ENCODE peak calls at places on chromosomes 7 and 10, in eight cellular contexts. F is CD8-positive, alpha-beta T cell; X is fibroblast of lung; W is IMR-90; T is sigmoid colon; N is left ventricle myocardium inferior; L is heart left ventricle; V is cardiac muscle cell. E is an unnamed sample.

GRCh38 chr10:75935650-75936400 is 504.4 kb downstream of the LRMDA start:
- DNase-seq in F (no peak), X (no peak), W (no peak), T (no peak), N (no peak), L (no peak), V (no peak), E (no peak)

GRCh38 chr7:134831862-134832261 is 52.4 kb downstream of the CALD1 start:
- DNase-seq in F (no peak), X (no peak), W (no peak), T (peak), N (peak), L (peak), V (peak), E (peak)

GRCh38 chr7:1617957-1618356 is 48.1 kb upstream of the PSMG3 start:
- DNase-seq in F (no peak), X (no peak), W (no peak), T (no peak), N (no peak), L (no peak), V (no peak), E (no peak)

GRCh38 chr7:42831051-42831952 is 80.6 kb downstream of the C7orf25 start:
- DNase-seq in F (no peak), X (peak), W (peak), T (peak), N (peak), L (peak), V (peak), E (peak)

GRCh38 chr7:2953588-2954407 is 89.9 kb downstream of the CARD11 start:
- DNase-seq in F (peak), X (no peak), W (no peak), T (peak), N (no peak), L (no peak), V (no peak), E (no peak)

GRCh38 chr7:157010588-157011332 is at the start of gene MNX1:
- DNase-seq in F (peak), X (peak), W (no peak), T (no peak), N (peak), L (no peak), V (no peak), E (no peak)

GRCh38 chr10:50362547-50363125 is 111.3 kb upstream of the ASAH2 start:
- DNase-seq in F (no peak), X (no peak), W (peak), T (no peak), N (no peak), L (no peak), V (no peak), E (no peak)

GRCh38 chr7:7969306-7970112 is 913 bp downstream of the GLCCI1 start:
- DNase-seq in F (peak), X (peak), W (peak), T (peak), N (peak), L (peak), V (peak), E (peak)

GRCh38 chr7:98836811-98837631 is 32.8 kb downstream of the TMEM130 start:
- DNase-seq in F (no peak), X (no peak), W (peak), T (no peak), N (peak), L (no peak), V (peak), E (peak)

GRCh38 chr10:31072453-31072852 is 40.8 kb upstream of the ZNF438 start:
- DNase-seq in F (no peak), X (peak), W (no peak), T (no peak), N (no peak), L (no peak), V (no peak), E (no peak)

GRCh38 chr10:13913890-13914289 is 327.1 kb downstream of the PRPF18 start:
- DNase-seq in F (no peak), X (no peak), W (no peak), T (peak), N (no peak), L (no peak), V (no peak), E (no peak)

GRCh38 chr10:36534471-36535002 is 590.9 kb upstream of the ANKRD30A start:
- DNase-seq in F (no peak), X (peak), W (peak), T (no peak), N (no peak), L (no peak), V (peak), E (peak)

GRCh38 chr7:99410635-99411034 is 1.9 kb downstream of the BUD31 start:
- DNase-seq in F (no peak), X (no peak), W (no peak), T (no peak), N (no peak), L (no peak), V (no peak), E (no peak)

GRCh38 chr10:14751576-14752330 is 22.9 kb downstream of the FAM107B start:
- DNase-seq in F (no peak), X (no peak), W (peak), T (peak), N (peak), L (peak), V (peak), E (peak)

GRCh38 chr10:30825022-30825421 is 195.5 kb upstream of the LYZL2 start:
- DNase-seq in F (no peak), X (no peak), W (no peak), T (peak), N (no peak), L (no peak), V (no peak), E (no peak)

GRCh38 chr7:81331061-81332018 is 412.5 kb upstream of the SEMA3C start:
- DNase-seq in F (no peak), X (peak), W (peak), T (no peak), N (no peak), L (no peak), V (peak), E (peak)

GRCh38 chr7:103821105-103821504 is 168.4 kb downstream of the RELN start:
- DNase-seq in F (no peak), X (no peak), W (no peak), T (no peak), N (no peak), L (no peak), V (no peak), E (no peak)

GRCh38 chr10:61029411-61029810 is 85.4 kb upstream of the RHOBTB1 start:
- DNase-seq in F (no peak), X (no peak), W (no peak), T (no peak), N (no peak), L (no peak), V (no peak), E (no peak)
- H3K4me3 ChIP-seq in F (no peak), X (no peak), W (no peak), T (no peak), N (no peak), L (no peak), V (no peak), E (no peak)

GRCh38 chr10:110222896-110223675 is 15.7 kb downstream of the MXI1 start:
- DNase-seq in F (no peak), X (no peak), W (no peak), T (no peak), N (no peak), L (no peak), V (no peak), E (no peak)

GRCh38 chr10:110219884-110220283 is 12.5 kb downstream of the MXI1 start:
- DNase-seq in F (no peak), X (no peak), W (no peak), T (no peak), N (no peak), L (no peak), V (no peak), E (no peak)

GRCh38 chr10:110221044-110221720 is 13.8 kb downstream of the MXI1 start:
- DNase-seq in F (no peak), X (no peak), W (no peak), T (no peak), N (no peak), L (no peak), V (no peak), E (no peak)

GRCh38 chr10:110220383-110220782 is 13.0 kb downstream of the MXI1 start:
- DNase-seq in F (no peak), X (no peak), W (no peak), T (peak), N (peak), L (peak), V (no peak), E (no peak)

DNA sequence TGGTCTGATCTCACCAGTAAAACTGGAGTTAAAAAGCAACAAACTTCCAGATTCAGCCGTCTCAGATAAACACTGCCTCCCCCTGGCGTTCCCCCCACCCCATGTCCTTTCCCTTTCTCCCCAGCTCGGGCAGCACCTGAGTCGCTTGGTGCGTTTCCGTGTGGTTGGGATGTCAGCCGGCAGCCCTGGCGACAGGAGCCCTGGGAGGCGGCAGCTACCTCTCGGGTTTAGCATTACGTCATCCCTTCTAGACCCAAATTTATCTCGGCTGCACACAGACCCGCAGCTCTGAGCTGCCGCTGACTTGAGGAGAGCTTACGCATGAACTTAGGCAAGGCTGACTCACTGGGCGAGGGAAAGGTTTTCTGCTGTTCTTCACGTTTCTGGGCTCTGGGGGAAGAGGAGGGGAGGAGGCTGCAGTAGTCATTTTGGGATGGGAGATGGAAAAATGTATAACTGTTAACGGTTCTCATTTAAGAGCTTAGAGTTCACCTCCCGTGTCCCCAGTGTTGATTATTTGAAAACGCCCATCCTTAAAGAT is 14.4 kb downstream of the MXI1 start:
- DNase-seq in F (peak), X (peak), W (peak), T (peak), N (peak), L (peak), V (peak), E (peak)
- TF ChIP-seq CTCF in F (no peak), X (peak), W (peak), T (no peak), N (peak), L (peak), V (peak), E (peak)

DNA sequence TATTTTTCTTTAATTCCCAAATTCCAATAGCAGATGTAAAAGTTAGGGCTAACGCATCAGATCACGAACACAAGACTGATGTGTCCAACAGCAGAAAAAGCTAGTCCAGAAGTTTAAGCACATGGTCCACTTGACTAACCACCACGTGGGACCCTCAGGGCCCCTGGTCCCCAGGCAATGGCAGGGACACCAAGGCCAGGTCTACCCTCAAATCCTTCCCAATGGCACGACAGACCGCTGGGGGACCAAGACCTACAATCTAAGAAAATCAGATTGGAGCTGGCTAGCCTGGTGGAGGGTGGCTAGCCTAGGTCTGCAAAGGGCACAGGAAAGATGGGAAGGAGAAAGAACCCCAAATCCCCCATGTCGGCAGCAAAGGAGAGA is 1.5 kb downstream of the GIGYF1 start:
- DNase-seq in F (no peak), X (no peak), W (no peak), T (no peak), N (no peak), L (no peak), V (no peak), E (no peak)
- H3K27ac ChIP-seq in F (no peak), X (no peak), W (peak), T (peak), N (peak), L (no peak), V (no peak), E (no peak)

GRCh38 chr10:84193846-84194423 is 402 bp upstream of the CDHR1 start:
- DNase-seq in F (no peak), X (no peak), W (no peak), T (peak), N (no peak), L (no peak), V (peak), E (no peak)
- H3K4me3 ChIP-seq in F (peak), X (peak), W (no peak), T (peak), N (peak), L (peak), V (peak), E (peak)